ENCODE peak calls at places on chromosomes 3 and 15, in nine cellular contexts. W, Q, K, M, L, I, X, A and E are unnamed samples.

GRCh38 chr3:19229086-19229485 is 80.8 kb downstream of the KCNH8 start:
- DNase-seq in I (no peak), A (no peak), W (no peak), K (no peak), L (peak), M (no peak), X (no peak), Q (no peak), E (no peak)

GRCh38 chr3:184656991-184657669 is 54.7 kb downstream of the MAGEF1 start:
- DNase-seq in Q (no peak), L (peak), I (no peak), K (no peak), A (no peak), W (no peak), M (no peak), X (no peak), E (no peak)

GRCh38 chr3:53646723-53647122 is 152.3 kb downstream of the CACNA1D start:
- DNase-seq in Q (no peak), M (no peak), X (no peak), L (no peak), K (no peak), A (no peak), W (peak), I (no peak), E (no peak)

GRCh38 chr3:171842864-171843511 is at the start of gene TMEM212:
- DNase-seq in K (no peak), M (no peak), I (no peak), L (no peak), X (no peak), W (no peak), A (no peak), Q (no peak), E (no peak)

GRCh38 chr3:66021731-66022131 is 17.0 kb downstream of the MAGI1 start:
- DNase-seq in L (no peak), A (no peak), Q (no peak), W (peak), K (no peak), M (no peak), I (no peak), X (no peak), E (no peak)

GRCh38 chr3:41418961-41419691 is 219.8 kb downstream of the CTNNB1 start:
- DNase-seq in L (peak), K (no peak), M (peak), Q (peak), I (no peak), A (no peak), W (peak), X (no peak), E (no peak)

GRCh38 chr3:8095724-8096123 is 405.9 kb upstream of the LMCD1 start:
- DNase-seq in W (peak), M (no peak), Q (no peak), A (no peak), I (no peak), L (no peak), K (no peak), X (no peak), E (no peak)

GRCh38 chr15:25170113-25170731 is 215.4 kb downstream of the SNRPN start:
- DNase-seq in A (no peak), W (no peak), M (no peak), L (no peak), X (no peak), K (no peak), Q (no peak), I (no peak), E (no peak)

GRCh38 chr3:21618695-21619094 is 132.3 kb downstream of the ZNF385D start:
- DNase-seq in L (no peak), X (no peak), M (no peak), A (no peak), K (no peak), W (no peak), I (no peak), Q (no peak), E (no peak)

GRCh38 chr15:57496946-57497944 is 94.5 kb upstream of the MYZAP start:
- DNase-seq in A (no peak), Q (no peak), K (no peak), W (no peak), I (peak), L (no peak), M (no peak), X (no peak), E (no peak)

GRCh38 chr3:62703423-62704167 is 171.6 kb downstream of the CADPS start:
- DNase-seq in A (no peak), Q (no peak), X (no peak), M (peak), I (no peak), L (no peak), K (no peak), W (peak), E (no peak)

GRCh38 chr3:161349529-161350278 is 21.6 kb downstream of the SPTSSB start:
- DNase-seq in Q (no peak), X (peak), I (no peak), M (no peak), K (no peak), W (no peak), L (peak), A (peak), E (no peak)

GRCh38 chr3:81242871-81243270 is 518.6 kb downstream of the GBE1 start:
- DNase-seq in X (no peak), I (no peak), M (no peak), A (no peak), K (no peak), W (peak), L (no peak), Q (peak), E (no peak)

GRCh38 chr3:187870360-187871203 is 125.3 kb upstream of the BCL6 start:
- DNase-seq in M (no peak), X (no peak), A (no peak), W (no peak), L (peak), K (no peak), I (no peak), Q (no peak), E (no peak)

GRCh38 chr3:134186391-134186790 is 64.3 kb downstream of the RYK start:
- DNase-seq in A (no peak), K (no peak), W (no peak), X (no peak), Q (no peak), I (no peak), L (no peak), M (no peak), E (no peak)

GRCh38 chr3:150349314-150350097 is 58.6 kb upstream of the TSC22D2 start:
- DNase-seq in I (no peak), L (no peak), Q (no peak), A (no peak), K (peak), W (peak), M (peak), X (no peak), E (peak)